ENCODE peak calls at places on chromosomes 13 and 19, in seven cellular contexts. Q, U, O, A, V, B and N are unnamed samples.

GRCh38 chr19:7004313-7004931 is 16.8 kb downstream of the MBD3L2B start:
- DNase-seq in Q (no peak), U (peak; percentile 59), O (peak; percentile 38), A (no peak), V (peak; percentile 48), B (no peak), N (peak; percentile 19)

GRCh38 chr13:80082396-80083096 is 258.4 kb downstream of the SPRY2 start:
- DNase-seq in Q (no peak), U (no peak), O (no peak), A (no peak), V (no peak), B (no peak), N (peak; percentile 52)

GRCh38 chr19:48123907-48124675 is 13.5 kb upstream of the PLA2G4C start:
- DNase-seq in Q (no peak), U (peak; percentile 65), O (peak; percentile 78), A (no peak), V (no peak), B (no peak), N (peak; percentile 96)

GRCh38 chr13:109454167-109454917 is 332.0 kb downstream of the IRS2 start:
- DNase-seq in Q (no peak), U (no peak), O (no peak), A (no peak), V (no peak), B (no peak), N (no peak)

GRCh38 chr13:33319859-33320258 is 34.3 kb upstream of the STARD13 start:
- DNase-seq in Q (no peak), U (no peak), O (no peak), A (no peak), V (no peak), B (no peak), N (no peak)

GRCh38 chr13:79802389-79803140 is 321.6 kb downstream of the NDFIP2 start:
- DNase-seq in Q (no peak), U (no peak), O (no peak), A (no peak), V (no peak), B (no peak), N (no peak)

GRCh38 chr19:24052811-24053210 is 34.2 kb upstream of the ZNF254 start:
- DNase-seq in Q (no peak), U (no peak), O (no peak), A (no peak), V (no peak), B (no peak), N (no peak)

GRCh38 chr19:34489175-34489574 is 7.6 kb downstream of the WTIP start:
- DNase-seq in Q (no peak), U (no peak), O (no peak), A (peak; percentile 2), V (no peak), B (no peak), N (no peak)

GRCh38 chr19:51128227-51128626 is 3.5 kb downstream of the SIGLEC9 start:
- DNase-seq in Q (no peak), U (no peak), O (no peak), A (no peak), V (no peak), B (peak; percentile 41), N (no peak)

GRCh38 chr13:73231456-73231855 is 172.7 kb downstream of the KLF5 start:
- DNase-seq in Q (no peak), U (no peak), O (no peak), A (no peak), V (no peak), B (no peak), N (no peak)

GRCh38 chr19:56832352-56832928 is 8.1 kb downstream of the PEG3 start:
- DNase-seq in Q (no peak), U (no peak), O (no peak), A (no peak), V (no peak), B (no peak), N (no peak)

GRCh38 chr19:51366999-51367564 is 894 bp upstream of the ETFB start:
- DNase-seq in Q (no peak), U (peak; percentile 51), O (no peak), A (peak; percentile 90), V (no peak), B (peak; percentile 82), N (peak; percentile 8)

GRCh38 chr19:38538793-38539528 is 78.8 kb downstream of the MAP4K1 start:
- DNase-seq in Q (no peak), U (no peak), O (no peak), A (no peak), V (no peak), B (no peak), N (peak; percentile 15)

GRCh38 chr13:33204130-33204927 is 81.2 kb downstream of the STARD13 start:
- DNase-seq in Q (peak; percentile 90), U (peak; percentile 70), O (no peak), A (no peak), V (no peak), B (peak; percentile 83), N (no peak)

GRCh38 chr13:34914416-34914815 is 27.7 kb upstream of the NBEA start:
- DNase-seq in Q (no peak), U (no peak), O (no peak), A (no peak), V (peak; percentile 76), B (no peak), N (no peak)

GRCh38 chr13:95083758-95084157 is 217.5 kb downstream of the ABCC4 start:
- DNase-seq in Q (no peak), U (no peak), O (no peak), A (no peak), V (no peak), B (no peak), N (peak; percentile 93)

GRCh38 chr13:60147361-60147760 is 16.4 kb downstream of the DIAPH3 start:
- DNase-seq in Q (no peak), U (no peak), O (no peak), A (no peak), V (no peak), B (no peak), N (no peak)

GRCh38 chr19:47019431-47020041 is at the start of gene NPAS1:
- DNase-seq in Q (no peak), U (peak; percentile 19), O (peak; percentile 63), A (no peak), V (peak; percentile 85), B (no peak), N (no peak)
- H3K4me3 ChIP-seq in Q (no peak within 1 kb of the TSS), U (no peak within 1 kb of the TSS), O (peak within 1 kb of the TSS; percentile 44), A (no peak within 1 kb of the TSS), V (no peak within 1 kb of the TSS), B (peak within 1 kb of the TSS; percentile 39), N (no peak within 1 kb of the TSS)

DNA sequence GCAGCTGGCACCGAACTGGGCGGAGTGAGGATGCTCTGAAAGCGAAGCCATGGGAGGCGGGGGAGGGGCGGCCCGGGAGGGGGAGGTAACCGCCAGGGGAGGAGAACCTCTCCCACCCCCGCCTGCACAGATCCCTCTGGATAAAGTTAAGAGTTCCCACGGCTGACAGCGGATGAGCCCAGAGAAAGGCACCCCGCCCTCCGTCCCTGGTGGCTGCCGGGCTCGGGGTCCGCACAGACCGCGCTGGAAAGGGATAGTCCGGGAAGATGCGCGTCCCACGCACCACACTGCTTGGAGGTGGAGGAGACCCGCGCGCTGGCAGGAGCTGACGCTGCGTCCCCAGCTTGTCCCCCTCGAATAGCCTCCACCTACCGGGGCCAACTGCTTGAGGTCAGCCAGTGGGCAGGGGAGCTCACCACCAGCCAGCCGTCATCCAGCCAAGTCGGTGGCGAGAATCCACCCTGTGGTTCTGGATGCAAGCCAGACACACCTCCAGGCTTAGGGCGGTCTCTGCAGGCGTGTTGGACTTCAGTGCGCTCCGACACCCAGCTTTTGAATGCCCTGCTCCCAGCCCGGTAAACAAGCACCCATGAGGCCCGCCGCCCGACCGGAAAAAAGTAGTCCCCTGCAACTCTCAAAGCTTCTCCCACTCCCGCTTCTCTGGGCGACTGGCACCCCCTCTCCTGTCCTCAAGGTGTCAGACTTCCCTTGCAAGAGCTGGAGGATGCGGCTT is at the start of gene TRPC4:
- DNase-seq in Q (peak; percentile 63), U (peak; percentile 78), O (peak; percentile 86), A (peak; percentile 83), V (peak; percentile 92), B (peak; percentile 55), N (peak; percentile 41)
- TF ChIP-seq CTCF in Q (peak; percentile 54), U (peak; percentile 68), O (peak; percentile 76), A (peak; percentile 39), V (peak; percentile 81), B (no peak), N (peak; percentile 74)

GRCh38 chr13:99736541-99736940 is 235.0 kb downstream of the ZIC5 start:
- DNase-seq in Q (no peak), U (no peak), O (no peak), A (no peak), V (peak; percentile 40), B (no peak), N (no peak)

GRCh38 chr13:99734013-99734693 is 232.9 kb downstream of the TM9SF2 start:
- DNase-seq in Q (no peak), U (no peak), O (no peak), A (no peak), V (no peak), B (no peak), N (no peak)

GRCh38 chr13:99731747-99732146 is 230.5 kb downstream of the TM9SF2 start:
- DNase-seq in Q (no peak), U (no peak), O (peak; percentile 49), A (no peak), V (peak; percentile 84), B (no peak), N (no peak)

GRCh38 chr13:99730403-99730802 is 229.1 kb downstream of the TM9SF2 start:
- DNase-seq in Q (no peak), U (no peak), O (no peak), A (no peak), V (no peak), B (no peak), N (no peak)

DNA sequence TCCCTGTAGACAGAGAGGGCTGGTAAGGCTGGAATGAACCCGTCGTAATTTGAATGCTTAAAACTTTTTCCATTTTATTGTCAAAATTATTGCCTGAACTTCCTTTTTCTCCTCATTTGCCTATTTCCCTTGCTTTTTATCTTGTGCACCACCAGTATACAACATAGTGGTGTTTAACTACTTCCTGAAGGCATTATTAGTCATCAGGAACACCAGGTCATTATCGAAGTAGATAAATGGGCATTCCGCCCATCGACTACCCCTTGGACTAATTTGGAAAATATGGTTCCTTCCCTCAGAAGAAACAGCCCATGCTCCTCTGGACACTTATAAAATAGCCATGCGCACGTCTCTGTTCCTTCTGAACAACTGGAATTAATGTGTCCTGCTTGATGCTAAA is 232.1 kb downstream of the TM9SF2 start:
- DNase-seq in Q (no peak), U (no peak), O (no peak), A (no peak), V (no peak), B (no peak), N (no peak)
- H3K36me3 ChIP-seq in Q (no peaks in the 10 kb centered on the region), U (no peaks in the 10 kb centered on the region), O (no peaks in the 10 kb centered on the region), A (no peaks in the 10 kb centered on the region), V (no peaks in the 10 kb centered on the region), B (no peaks in the 10 kb centered on the region), N (no peaks in the 10 kb centered on the region)

GRCh38 chr19:3149089-3149488 is 13.3 kb downstream of the GNA15 start:
- DNase-seq in Q (no peak), U (no peak), O (no peak), A (no peak), V (no peak), B (no peak), N (no peak)

GRCh38 chr19:3148503-3148902 is 12.7 kb downstream of the GNA15 start:
- DNase-seq in Q (no peak), U (no peak), O (no peak), A (no peak), V (no peak), B (no peak), N (no peak)

GRCh38 chr19:3151563-3152430 is 16.0 kb downstream of the GNA15 start:
- DNase-seq in Q (no peak), U (no peak), O (no peak), A (no peak), V (no peak), B (no peak), N (peak; percentile 54)

GRCh38 chr19:3150739-3151329 is 15.0 kb downstream of the GNA15 start:
- DNase-seq in Q (no peak), U (no peak), O (no peak), A (no peak), V (no peak), B (no peak), N (no peak)

GRCh38 chr19:3149526-3150505 is 14.0 kb downstream of the GNA15 start:
- DNase-seq in Q (no peak), U (no peak), O (peak; percentile 29), A (no peak), V (no peak), B (no peak), N (no peak)
- H3K4me3 ChIP-seq in Q (no peak overlapping the region), U (no peak overlapping the region), O (no peak overlapping the region), A (no peak overlapping the region), V (no peak overlapping the region), B (no peak overlapping the region), N (no peak overlapping the region)